ENCODE peak calls at places on chromosomes 1 and 21, in four cellular contexts. K is thoracic aorta; M is heart right ventricle; X is naive thymus-derived CD4-positive, alpha-beta T cell. C is an unnamed sample. For H3K9me3, the result is how much of the 10 kb centered on the place peaks cover.

GRCh38 chr1:99766378-99766800 is at the start of gene FRRS1:
- DNase-seq in K (no peak), M (peak), X (peak), C (peak)

GRCh38 chr1:116203192-116203723 is 92.1 kb downstream of the MAB21L3 start:
- DNase-seq in K (no peak), M (no peak), X (no peak), C (no peak)

GRCh38 chr1:18100493-18101063 is 7.0 kb upstream of the IGSF21 start:
- DNase-seq in K (peak), M (peak), X (no peak), C (peak)

GRCh38 chr1:196075621-196076020 is 532.6 kb downstream of the KCNT2 start:
- DNase-seq in K (no peak), M (no peak), X (no peak), C (no peak)

GRCh38 chr1:156655151-156655903 is 13.4 kb downstream of the BCAN start:
- DNase-seq in K (no peak), M (no peak), X (no peak), C (no peak)

GRCh38 chr21:46116189-46116845 is 18.4 kb downstream of the COL6A2 start:
- DNase-seq in K (no peak), M (no peak), X (peak), C (peak)

GRCh38 chr1:218700666-218701065 is 355.5 kb downstream of the TGFB2 start:
- DNase-seq in K (no peak), M (no peak), X (no peak), C (no peak)

GRCh38 chr1:218171302-218171893 is 113.7 kb upstream of the RRP15 start:
- DNase-seq in K (no peak), M (no peak), X (no peak), C (no peak)

GRCh38 chr1:26996024-26996423 is 2.5 kb downstream of the TRNP1 start:
- DNase-seq in K (no peak), M (no peak), X (no peak), C (no peak)

GRCh38 chr1:75522389-75522788 is 88.5 kb downstream of the SLC44A5 start:
- DNase-seq in K (no peak), M (no peak), X (no peak), C (no peak)

GRCh38 chr1:77316966-77317365 is 35.1 kb downstream of the AK5 start:
- DNase-seq in K (no peak), M (no peak), X (no peak), C (no peak)

GRCh38 chr1:15803380-15803779 is 4.1 kb downstream of the UQCRHL start:
- DNase-seq in K (no peak), M (no peak), X (no peak), C (no peak)

GRCh38 chr1:84653130-84653680 is 37.1 kb downstream of the SSX2IP start:
- DNase-seq in K (no peak), M (no peak), X (no peak), C (no peak)

GRCh38 chr1:212916395-212917133 is 33.8 kb upstream of the VASH2 start:
- DNase-seq in K (no peak), M (peak), X (no peak), C (no peak)

GRCh38 chr1:53626576-53626975 is 112.4 kb downstream of the GLIS1 start:
- DNase-seq in K (no peak), M (no peak), X (no peak), C (no peak)

GRCh38 chr1:163924041-163924440 is 602.3 kb downstream of the NUF2 start:
- DNase-seq in K (no peak), M (no peak), X (no peak), C (no peak)

GRCh38 chr1:87986154-87986914 is 657.7 kb downstream of the LMO4 start:
- DNase-seq in K (no peak), M (no peak), X (no peak), C (no peak)

GRCh38 chr1:2982615-2983318 is 38.5 kb upstream of the ACTRT2 start:
- DNase-seq in K (no peak), M (no peak), X (no peak), C (no peak)

GRCh38 chr1:85934531-85934930 is 222.0 kb downstream of the COL24A1 start:
- DNase-seq in K (no peak), M (no peak), X (no peak), C (no peak)

GRCh38 chr1:198497326-198498220 is 42.9 kb downstream of the ATP6V1G3 start:
- DNase-seq in K (no peak), M (no peak), X (no peak), C (no peak)

GRCh38 chr1:218553197-218553596 is 208.1 kb downstream of the TGFB2 start:
- DNase-seq in K (no peak), M (no peak), X (no peak), C (no peak)

GRCh38 chr21:46388206-46388880 is 64.4 kb downstream of the PCNT start:
- DNase-seq in K (no peak), M (no peak), X (no peak), C (no peak)

GRCh38 chr1:63774617-63775417 is 1.0 kb downstream of the ROR1 start:
- DNase-seq in K (no peak), M (peak), X (peak), C (peak)

GRCh38 chr1:3405974-3406867 is 48.2 kb upstream of the ARHGEF16 start:
- DNase-seq in K (no peak), M (no peak), X (no peak), C (no peak)

GRCh38 chr1:243944429-243945160 is 94.6 kb upstream of the AKT3 start:
- DNase-seq in K (no peak), M (no peak), X (no peak), C (no peak)

GRCh38 chr1:30356839-30357238 is 366.5 kb downstream of the MATN1 start:
- DNase-seq in K (no peak), M (no peak), X (no peak), C (no peak)

GRCh38 chr1:154765970-154766369 is 104.1 kb downstream of the KCNN3 start:
- DNase-seq in K (no peak), M (no peak), X (no peak), C (peak)

GRCh38 chr1:90339822-90340221 is 344.9 kb downstream of the ZNF326 start:
- DNase-seq in K (no peak), M (no peak), X (no peak), C (no peak)

GRCh38 chr1:210669951-210670350 is 341.2 kb downstream of the HHAT start:
- DNase-seq in K (no peak), M (no peak), X (no peak), C (no peak)

GRCh38 chr1:22751124-22751531 is 40.5 kb downstream of the EPHB2 start:
- DNase-seq in K (no peak), M (no peak), X (no peak), C (no peak)

GRCh38 chr1:19067187-19067911 is 110.9 kb upstream of the IFFO2 start:
- DNase-seq in K (no peak), M (no peak), X (no peak), C (no peak)

GRCh38 chr1:187270256-187270655 is 441.5 kb downstream of the PLA2G4A start:
- DNase-seq in K (no peak), M (no peak), X (no peak), C (no peak)
- H3K9me3 ChIP-seq in K (under half), M (under half), X (under half), C (under half)

GRCh38 chr1:38061883-38062328 is 15.3 kb upstream of the POU3F1 start:
- DNase-seq in K (no peak), M (no peak), X (no peak), C (no peak)

GRCh38 chr1:38061290-38061689 is 14.7 kb upstream of the POU3F1 start:
- DNase-seq in K (no peak), M (no peak), X (no peak), C (no peak)

GRCh38 chr1:38062361-38063288 is 16.0 kb upstream of the POU3F1 start:
- DNase-seq in K (no peak), M (no peak), X (no peak), C (no peak)

GRCh38 chr1:38063616-38064015 is 17.0 kb upstream of the POU3F1 start:
- DNase-seq in K (no peak), M (no peak), X (no peak), C (no peak)

DNA sequence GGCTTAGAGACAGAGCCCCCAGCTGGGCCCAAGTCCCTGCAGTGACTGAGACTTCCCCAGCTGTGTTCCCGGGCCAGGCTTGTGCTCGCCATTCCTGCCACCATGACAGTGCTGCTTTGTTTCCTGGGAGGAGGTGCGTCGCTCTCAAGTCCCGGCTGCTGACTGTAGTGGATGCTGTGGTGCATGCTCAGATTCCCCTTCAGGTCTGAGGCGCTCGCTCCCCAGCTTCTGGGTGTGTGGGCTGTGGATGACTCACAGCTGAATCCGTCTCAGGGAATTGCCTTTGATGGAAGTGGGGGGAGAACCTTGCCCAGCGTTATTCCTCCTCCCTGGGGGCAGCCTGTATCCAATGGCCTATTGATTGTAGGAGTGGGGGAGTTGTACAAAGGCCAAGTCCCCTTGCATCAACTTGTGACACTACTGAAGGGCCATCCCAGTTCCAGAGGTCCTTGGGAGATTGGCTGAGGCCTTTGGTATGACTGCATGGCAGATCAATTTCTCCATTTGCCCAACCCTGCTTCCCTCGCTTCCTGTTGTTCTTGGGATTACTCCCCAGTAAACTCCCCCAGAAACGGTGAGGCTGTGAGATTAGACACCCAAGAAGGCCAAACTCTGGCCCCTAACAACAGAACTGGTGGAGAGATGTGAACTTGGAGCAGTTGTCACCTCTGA is 17.8 kb upstream of the POU3F1 start:
- DNase-seq in K (no peak), M (no peak), X (no peak), C (no peak)
- H3K4me3 ChIP-seq in K (no peak), M (no peak), X (no peak), C (no peak)

DNA sequence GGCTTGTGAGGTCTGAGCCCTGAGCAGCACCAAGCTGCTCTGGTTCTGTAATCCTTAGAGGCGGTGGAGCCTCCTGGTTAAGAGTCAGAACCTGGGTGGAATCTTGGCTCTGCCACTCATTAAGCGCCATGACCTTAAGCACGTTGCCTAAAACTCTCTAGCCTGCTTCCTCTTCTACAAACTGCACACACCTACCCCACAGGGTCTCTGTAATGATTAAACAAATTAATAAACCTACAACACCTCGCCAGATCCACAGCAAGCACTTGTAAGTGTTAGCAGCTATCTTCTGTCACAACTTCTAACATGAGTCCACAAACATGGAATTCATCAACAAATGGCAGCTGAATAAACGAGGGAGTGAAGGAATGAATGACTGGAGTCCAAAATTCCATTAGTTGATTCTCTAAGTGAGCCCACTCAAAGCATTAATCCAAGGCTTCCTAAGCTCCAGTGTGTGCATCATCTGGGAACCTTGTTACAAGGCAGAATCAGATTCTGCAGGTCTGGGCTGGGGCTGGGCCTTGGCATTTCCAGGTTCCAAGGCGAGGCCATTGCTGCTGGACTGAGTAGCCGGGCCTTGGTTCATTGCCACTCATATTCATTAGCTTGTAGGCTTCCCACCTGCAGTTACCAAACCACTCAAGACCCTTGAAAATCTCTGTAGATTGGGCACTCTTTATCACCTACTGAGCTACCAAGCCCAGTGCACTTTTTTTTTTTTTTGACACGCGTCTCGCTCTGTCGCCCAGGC is 168.6 kb downstream of the HIVEP3 start:
- DNase-seq in K (no peak), M (no peak), X (no peak), C (no peak)
- H3K27ac ChIP-seq in K (no peak), M (no peak), X (no peak), C (no peak)

GRCh38 chr1:61570191-61570590 is 154.8 kb downstream of the TM2D1 start:
- DNase-seq in K (no peak), M (no peak), X (no peak), C (no peak)

GRCh38 chr1:61563611-61564010 is 161.3 kb downstream of the TM2D1 start:
- DNase-seq in K (no peak), M (no peak), X (no peak), C (no peak)

GRCh38 chr1:61566177-61566576 is 158.8 kb downstream of the TM2D1 start:
- DNase-seq in K (no peak), M (no peak), X (no peak), C (no peak)

GRCh38 chr1:61568460-61569211 is 156.3 kb downstream of the TM2D1 start:
- DNase-seq in K (no peak), M (no peak), X (no peak), C (no peak)

DNA sequence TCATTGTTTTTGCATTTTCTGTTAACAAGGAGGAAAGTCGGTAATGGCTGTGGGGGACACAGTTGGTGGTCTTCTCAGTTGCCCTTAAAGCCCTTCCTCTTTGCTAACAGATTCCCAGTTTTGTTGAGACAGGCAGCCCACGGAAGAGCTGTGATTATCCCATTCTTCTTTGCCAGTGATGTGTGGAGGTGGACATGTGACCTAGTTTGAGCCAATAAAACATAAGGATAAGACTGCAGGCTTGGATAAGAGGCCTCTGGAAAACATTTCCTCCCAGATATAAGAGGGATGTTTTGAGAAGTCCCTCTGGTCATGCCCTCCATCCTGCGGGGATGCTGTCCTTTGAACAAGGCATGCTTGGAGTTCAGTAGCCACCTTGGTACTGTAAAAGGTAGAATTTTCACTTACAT is 155.7 kb downstream of the TM2D1 start:
- DNase-seq in K (no peak), M (no peak), X (no peak), C (no peak)
- H3K9me3 ChIP-seq in K (under half), M (under half), X (under half), C (under half)

GRCh38 chr1:35836734-35837133 is 28.9 kb downstream of the AGO4 start:
- DNase-seq in K (no peak), M (no peak), X (no peak), C (no peak)

GRCh38 chr1:35832515-35832914 is 24.7 kb downstream of the AGO4 start:
- DNase-seq in K (no peak), M (no peak), X (no peak), C (no peak)

GRCh38 chr1:35835398-35835797 is 27.6 kb downstream of the AGO4 start:
- DNase-seq in K (no peak), M (no peak), X (no peak), C (no peak)

GRCh38 chr1:35833424-35833823 is 25.6 kb downstream of the AGO4 start:
- DNase-seq in K (no peak), M (no peak), X (no peak), C (no peak)

DNA sequence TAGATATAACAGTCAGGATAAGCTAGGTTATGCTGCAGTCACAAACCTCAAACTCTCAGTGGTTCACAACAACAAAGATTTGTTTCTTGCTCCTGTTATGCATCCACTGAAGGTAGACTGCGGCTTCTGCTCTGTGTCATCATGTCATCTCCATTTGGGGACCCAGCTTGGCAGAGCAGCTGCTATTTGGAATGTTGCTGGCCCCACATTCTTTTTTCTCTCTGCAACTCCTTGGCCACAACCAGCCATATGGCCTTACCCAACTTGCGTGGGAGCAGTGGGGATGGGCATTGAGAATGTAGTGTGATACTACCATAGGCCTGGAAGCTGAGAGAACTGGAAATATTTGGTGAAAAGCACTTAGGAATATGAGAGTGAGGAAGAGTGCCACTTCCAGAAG is 26.4 kb downstream of the AGO4 start:
- DNase-seq in K (no peak), M (no peak), X (no peak), C (no peak)
- H3K4me3 ChIP-seq in K (no peak), M (no peak), X (no peak), C (no peak)

GRCh38 chr1:46804926-46805325 is 6.1 kb downstream of the CYP4B1 start:
- DNase-seq in K (no peak), M (no peak), X (no peak), C (no peak)
- H3K27ac ChIP-seq in K (no peak), M (peak), X (no peak), C (peak)

GRCh38 chr1:247189981-247190798 is 18.4 kb upstream of the ZNF124 start:
- DNase-seq in K (no peak), M (no peak), X (no peak), C (no peak)
- H3K9me3 ChIP-seq in K (half or more), M (half or more), X (under half), C (under half)